ENCODE peak calls at places on chromosome 11, in ten cellular contexts. Z, I, T, R, F, U, Q, G, E and A are unnamed samples.

GRCh38 chr11:59668188-59668949 is 468 bp downstream of the PATL1 start:
- DNase-seq in Z (no peak), I (peak), T (no peak), R (peak), F (peak), U (peak), Q (peak), G (peak), E (no peak), A (peak)

GRCh38 chr11:61532136-61533038 is 23.8 kb downstream of the LRRC10B start:
- DNase-seq in Z (no peak), I (no peak), T (no peak), R (peak), F (no peak), U (no peak), Q (peak), G (peak), E (peak), A (peak)

GRCh38 chr11:67267188-67268035 is 1.1 kb downstream of the GRK2 start:
- DNase-seq in Z (no peak), I (no peak), T (peak), R (peak), F (no peak), U (no peak), Q (no peak), G (peak), E (peak), A (no peak)

GRCh38 chr11:61968758-61969390 is 1.4 kb upstream of the FTH1 start:
- DNase-seq in Z (no peak), I (no peak), T (no peak), R (no peak), F (no peak), U (no peak), Q (no peak), G (no peak), E (no peak), A (no peak)

GRCh38 chr11:107232451-107232850 is 214.2 kb upstream of the GUCY1A2 start:
- DNase-seq in Z (no peak), I (no peak), T (no peak), R (no peak), F (no peak), U (no peak), Q (no peak), G (no peak), E (no peak), A (no peak)

GRCh38 chr11:92316410-92316809 is 91.8 kb downstream of the FAT3 start:
- DNase-seq in Z (no peak), I (no peak), T (no peak), R (no peak), F (no peak), U (no peak), Q (no peak), G (no peak), E (no peak), A (no peak)

GRCh38 chr11:132838621-132839020 is 693.7 kb downstream of the OPCML start:
- DNase-seq in Z (no peak), I (no peak), T (no peak), R (no peak), F (no peak), U (no peak), Q (no peak), G (no peak), E (no peak), A (no peak)

GRCh38 chr11:69204246-69205124 is 48.8 kb downstream of the SMIM38 start:
- DNase-seq in Z (no peak), I (no peak), T (peak), R (no peak), F (no peak), U (no peak), Q (no peak), G (no peak), E (no peak), A (no peak)

GRCh38 chr11:116093481-116093880 is 589.3 kb upstream of the CADM1 start:
- DNase-seq in Z (no peak), I (no peak), T (no peak), R (no peak), F (no peak), U (no peak), Q (no peak), G (no peak), E (no peak), A (no peak)

GRCh38 chr11:15710593-15711260 is 596.0 kb downstream of the INSC start:
- DNase-seq in Z (no peak), I (no peak), T (no peak), R (no peak), F (no peak), U (no peak), Q (peak), G (no peak), E (no peak), A (no peak)

GRCh38 chr11:2415601-2416380 is 15.2 kb downstream of the TSSC4 start:
- DNase-seq in Z (no peak), I (no peak), T (no peak), R (no peak), F (no peak), U (no peak), Q (peak), G (no peak), E (no peak), A (no peak)

GRCh38 chr11:71336176-71336995 is 84.0 kb upstream of the SHANK2 start:
- DNase-seq in Z (no peak), I (no peak), T (no peak), R (no peak), F (no peak), U (no peak), Q (no peak), G (no peak), E (no peak), A (no peak)

GRCh38 chr11:64765841-64766682 is 6.3 kb upstream of the PYGM start:
- DNase-seq in Z (no peak), I (no peak), T (peak), R (peak), F (no peak), U (no peak), Q (peak), G (no peak), E (no peak), A (no peak)